ENCODE peak calls at places on chromosomes 7 and 10, in five cellular contexts. One of them, this sample, is unnamed.
A peak's percentile ranks its signal among the peaks of the same experiment; 100 is the strongest.

GRCh38 chr10:43265799-43266721 is 805 bp downstream of the RASGEF1A start:
- DNase-seq in uterus: no peak
- DNase-seq in activated CD8-positive, alpha-beta T cell treated with anti-CD3 and anti-CD28 coated beads, Interleukin-2, amount 10 ng/mL, durations not matched to agents 7 days and 5 days: peak; percentile 66
- DNase-seq in NCI-H1092 treated with DMSO at 0.1 percent for 48 hours: peak; percentile 8
- DNase-seq in kidney tubule cell: peak; percentile 56
- DNase-seq in this sample: peak; percentile 55

GRCh38 chr7:19427944-19428343 is 280.9 kb downstream of the POLR1F start:
- DNase-seq in uterus: no peak
- DNase-seq in activated CD8-positive, alpha-beta T cell treated with anti-CD3 and anti-CD28 coated beads, Interleukin-2, amount 10 ng/mL, durations not matched to agents 7 days and 5 days: no peak
- DNase-seq in NCI-H1092 treated with DMSO at 0.1 percent for 48 hours: no peak
- DNase-seq in kidney tubule cell: no peak
- DNase-seq in this sample: no peak

GRCh38 chr7:90824386-90825307 is 228.5 kb downstream of the CDK14 start:
- DNase-seq in uterus: no peak
- DNase-seq in activated CD8-positive, alpha-beta T cell treated with anti-CD3 and anti-CD28 coated beads, Interleukin-2, amount 10 ng/mL, durations not matched to agents 7 days and 5 days: no peak
- DNase-seq in NCI-H1092 treated with DMSO at 0.1 percent for 48 hours: no peak
- DNase-seq in kidney tubule cell: peak; percentile 35
- DNase-seq in this sample: no peak

GRCh38 chr7:117719377-117719776 is 153.9 kb downstream of the CTTNBP2 start:
- DNase-seq in uterus: no peak
- DNase-seq in activated CD8-positive, alpha-beta T cell treated with anti-CD3 and anti-CD28 coated beads, Interleukin-2, amount 10 ng/mL, durations not matched to agents 7 days and 5 days: no peak
- DNase-seq in NCI-H1092 treated with DMSO at 0.1 percent for 48 hours: no peak
- DNase-seq in kidney tubule cell: no peak
- DNase-seq in this sample: no peak

GRCh38 chr7:120856621-120857352 is 1.2 kb downstream of the TSPAN12 start:
- DNase-seq in uterus: peak; percentile 31
- DNase-seq in activated CD8-positive, alpha-beta T cell treated with anti-CD3 and anti-CD28 coated beads, Interleukin-2, amount 10 ng/mL, durations not matched to agents 7 days and 5 days: peak; percentile 21
- DNase-seq in NCI-H1092 treated with DMSO at 0.1 percent for 48 hours: peak; percentile 57
- DNase-seq in kidney tubule cell: peak; percentile 59
- DNase-seq in this sample: peak; percentile 65

GRCh38 chr10:118626953-118627352 is 31.5 kb upstream of the PRLHR start:
- DNase-seq in uterus: no peak
- DNase-seq in activated CD8-positive, alpha-beta T cell treated with anti-CD3 and anti-CD28 coated beads, Interleukin-2, amount 10 ng/mL, durations not matched to agents 7 days and 5 days: no peak
- DNase-seq in NCI-H1092 treated with DMSO at 0.1 percent for 48 hours: no peak
- DNase-seq in kidney tubule cell: no peak
- DNase-seq in this sample: peak; percentile 40

GRCh38 chr7:105016083-105017075 is 2.4 kb downstream of the KMT2E start:
- DNase-seq in uterus: no peak
- DNase-seq in activated CD8-positive, alpha-beta T cell treated with anti-CD3 and anti-CD28 coated beads, Interleukin-2, amount 10 ng/mL, durations not matched to agents 7 days and 5 days: no peak
- DNase-seq in NCI-H1092 treated with DMSO at 0.1 percent for 48 hours: peak; percentile 20
- DNase-seq in kidney tubule cell: no peak
- DNase-seq in this sample: no peak

GRCh38 chr10:91162050-91162494 is 58.4 kb upstream of the PCGF5 start:
- DNase-seq in uterus: no peak
- DNase-seq in activated CD8-positive, alpha-beta T cell treated with anti-CD3 and anti-CD28 coated beads, Interleukin-2, amount 10 ng/mL, durations not matched to agents 7 days and 5 days: peak; percentile 24
- DNase-seq in NCI-H1092 treated with DMSO at 0.1 percent for 48 hours: peak; percentile 40
- DNase-seq in kidney tubule cell: no peak
- DNase-seq in this sample: no peak

GRCh38 chr10:15209827-15210509 is 41.5 kb upstream of the NMT2 start:
- DNase-seq in uterus: peak; percentile 86
- DNase-seq in activated CD8-positive, alpha-beta T cell treated with anti-CD3 and anti-CD28 coated beads, Interleukin-2, amount 10 ng/mL, durations not matched to agents 7 days and 5 days: peak; percentile 90
- DNase-seq in NCI-H1092 treated with DMSO at 0.1 percent for 48 hours: peak; percentile 70
- DNase-seq in kidney tubule cell: peak; percentile 75
- DNase-seq in this sample: peak; percentile 88

GRCh38 chr7:116984917-116985316 is 31.6 kb downstream of the ST7 start:
- DNase-seq in uterus: no peak
- DNase-seq in activated CD8-positive, alpha-beta T cell treated with anti-CD3 and anti-CD28 coated beads, Interleukin-2, amount 10 ng/mL, durations not matched to agents 7 days and 5 days: no peak
- DNase-seq in NCI-H1092 treated with DMSO at 0.1 percent for 48 hours: peak; percentile 54
- DNase-seq in kidney tubule cell: peak; percentile 35
- DNase-seq in this sample: no peak

GRCh38 chr10:125962200-125962599 is 65.8 kb downstream of the FANK1 start:
- DNase-seq in uterus: no peak
- DNase-seq in activated CD8-positive, alpha-beta T cell treated with anti-CD3 and anti-CD28 coated beads, Interleukin-2, amount 10 ng/mL, durations not matched to agents 7 days and 5 days: no peak
- DNase-seq in NCI-H1092 treated with DMSO at 0.1 percent for 48 hours: no peak
- DNase-seq in kidney tubule cell: no peak
- DNase-seq in this sample: no peak

GRCh38 chr10:49611166-49611814 is 1.2 kb downstream of the SLC18A3 start:
- DNase-seq in uterus: no peak
- DNase-seq in activated CD8-positive, alpha-beta T cell treated with anti-CD3 and anti-CD28 coated beads, Interleukin-2, amount 10 ng/mL, durations not matched to agents 7 days and 5 days: no peak
- DNase-seq in NCI-H1092 treated with DMSO at 0.1 percent for 48 hours: no peak
- DNase-seq in kidney tubule cell: no peak
- DNase-seq in this sample: peak; percentile 74

GRCh38 chr7:34430456-34430855 is 227.6 kb upstream of the NPSR1 start:
- DNase-seq in uterus: no peak
- DNase-seq in activated CD8-positive, alpha-beta T cell treated with anti-CD3 and anti-CD28 coated beads, Interleukin-2, amount 10 ng/mL, durations not matched to agents 7 days and 5 days: no peak
- DNase-seq in NCI-H1092 treated with DMSO at 0.1 percent for 48 hours: no peak
- DNase-seq in kidney tubule cell: peak; percentile 58
- DNase-seq in this sample: peak; percentile 27

GRCh38 chr10:59175538-59176240 is 754 bp upstream of the PHYHIPL start:
- DNase-seq in uterus: no peak
- DNase-seq in activated CD8-positive, alpha-beta T cell treated with anti-CD3 and anti-CD28 coated beads, Interleukin-2, amount 10 ng/mL, durations not matched to agents 7 days and 5 days: no peak
- DNase-seq in NCI-H1092 treated with DMSO at 0.1 percent for 48 hours: peak; percentile 59
- DNase-seq in kidney tubule cell: peak; percentile 14
- DNase-seq in this sample: no peak

GRCh38 chr10:110774069-110775021 is 97.4 kb upstream of the PDCD4 start:
- DNase-seq in uterus: no peak
- DNase-seq in activated CD8-positive, alpha-beta T cell treated with anti-CD3 and anti-CD28 coated beads, Interleukin-2, amount 10 ng/mL, durations not matched to agents 7 days and 5 days: peak; percentile 53
- DNase-seq in NCI-H1092 treated with DMSO at 0.1 percent for 48 hours: no peak
- DNase-seq in kidney tubule cell: peak; percentile 93
- DNase-seq in this sample: no peak

GRCh38 chr7:77157446-77157845 is 35.0 kb downstream of the CCDC146 start:
- DNase-seq in uterus: no peak
- DNase-seq in activated CD8-positive, alpha-beta T cell treated with anti-CD3 and anti-CD28 coated beads, Interleukin-2, amount 10 ng/mL, durations not matched to agents 7 days and 5 days: peak; percentile 26
- DNase-seq in NCI-H1092 treated with DMSO at 0.1 percent for 48 hours: no peak
- DNase-seq in kidney tubule cell: peak; percentile 4
- DNase-seq in this sample: no peak

GRCh38 chr7:130622866-130623265 is 45.7 kb downstream of the COPG2 start:
- DNase-seq in uterus: no peak
- DNase-seq in activated CD8-positive, alpha-beta T cell treated with anti-CD3 and anti-CD28 coated beads, Interleukin-2, amount 10 ng/mL, durations not matched to agents 7 days and 5 days: no peak
- DNase-seq in NCI-H1092 treated with DMSO at 0.1 percent for 48 hours: no peak
- DNase-seq in kidney tubule cell: peak; percentile 47
- DNase-seq in this sample: no peak

GRCh38 chr10:22345301-22346086 is at the start of gene SPAG6:
- DNase-seq in uterus: no peak
- DNase-seq in activated CD8-positive, alpha-beta T cell treated with anti-CD3 and anti-CD28 coated beads, Interleukin-2, amount 10 ng/mL, durations not matched to agents 7 days and 5 days: peak; percentile 69
- DNase-seq in NCI-H1092 treated with DMSO at 0.1 percent for 48 hours: peak; percentile 58
- DNase-seq in kidney tubule cell: peak; percentile 12
- DNase-seq in this sample: peak; percentile 86

GRCh38 chr10:77532068-77532467 is 105.5 kb downstream of the KCNMA1 start:
- DNase-seq in uterus: no peak
- DNase-seq in activated CD8-positive, alpha-beta T cell treated with anti-CD3 and anti-CD28 coated beads, Interleukin-2, amount 10 ng/mL, durations not matched to agents 7 days and 5 days: no peak
- DNase-seq in NCI-H1092 treated with DMSO at 0.1 percent for 48 hours: no peak
- DNase-seq in kidney tubule cell: no peak
- DNase-seq in this sample: no peak

GRCh38 chr7:27647052-27647451 is 15.6 kb downstream of the HIBADH start:
- DNase-seq in uterus: no peak
- DNase-seq in activated CD8-positive, alpha-beta T cell treated with anti-CD3 and anti-CD28 coated beads, Interleukin-2, amount 10 ng/mL, durations not matched to agents 7 days and 5 days: no peak
- DNase-seq in NCI-H1092 treated with DMSO at 0.1 percent for 48 hours: no peak
- DNase-seq in kidney tubule cell: peak; percentile 81
- DNase-seq in this sample: no peak

GRCh38 chr7:116405810-116406209 is 93.7 kb upstream of the CAV2 start:
- DNase-seq in uterus: no peak
- DNase-seq in activated CD8-positive, alpha-beta T cell treated with anti-CD3 and anti-CD28 coated beads, Interleukin-2, amount 10 ng/mL, durations not matched to agents 7 days and 5 days: no peak
- DNase-seq in NCI-H1092 treated with DMSO at 0.1 percent for 48 hours: no peak
- DNase-seq in kidney tubule cell: no peak
- DNase-seq in this sample: no peak